ENCODE peak calls at places on chromosomes 3 and 15, in four cellular contexts. Z is LoVo; C is left cardiac atrium; R is stimulated activated CD4-positive, alpha-beta T cell treated with anti-CD3 and anti-CD28 coated beads, Interleukin-1b, Interleukin-23, amount 100 ng/mL, for 1 hour. S is an unnamed sample.

GRCh38 chr15:27826411-27826810 is 272.7 kb downstream of the OCA2 start:
- DNase-seq in R (no peak), C (no peak), Z (no peak), S (no peak)

GRCh38 chr3:29503969-29504368 is 223.1 kb downstream of the RBMS3 start:
- DNase-seq in C (peak; percentile 29), R (no peak), Z (no peak), S (no peak)

GRCh38 chr3:77068808-77069207 is 28.9 kb downstream of the ROBO2 start:
- DNase-seq in R (no peak), Z (no peak), C (no peak), S (no peak)

GRCh38 chr15:100824211-100824610 is 55.4 kb upstream of the ALDH1A3 start:
- DNase-seq in Z (no peak), R (no peak), C (no peak), S (no peak)

GRCh38 chr15:69181419-69181818 is 21.0 kb downstream of the GLCE start:
- DNase-seq in Z (no peak), R (no peak), C (no peak), S (no peak)

GRCh38 chr3:52986938-52987337 is 58.9 kb downstream of the SFMBT1 start:
- DNase-seq in R (no peak), C (no peak), Z (no peak), S (no peak)

GRCh38 chr15:80559320-80559693 is 135.8 kb upstream of the ABHD17C start:
- DNase-seq in C (no peak), Z (no peak), R (no peak), S (no peak)

GRCh38 chr3:12301513-12301912 is 12.6 kb downstream of the PPARG start:
- DNase-seq in R (no peak), Z (no peak), C (no peak), S (no peak)

GRCh38 chr3:101721650-101721917 is 2.8 kb upstream of the CEP97 start:
- DNase-seq in Z (no peak), R (no peak), C (no peak), S (no peak)

GRCh38 chr3:56870436-56870835 is 68.7 kb upstream of the ARHGEF3 start:
- DNase-seq in R (no peak), C (no peak), Z (no peak), S (no peak)

GRCh38 chr3:116905805-116906204 is 196.2 kb downstream of the TUSC7 start:
- DNase-seq in R (no peak), C (no peak), Z (no peak), S (no peak)

GRCh38 chr3:186826978-186827857 is 15.3 kb upstream of the ADIPOQ start:
- DNase-seq in C (peak; percentile 87), R (peak; percentile 62), Z (peak; percentile 93), S (peak; percentile 50)

GRCh38 chr3:171548918-171549317 is 88.7 kb upstream of the TNIK start:
- DNase-seq in R (no peak), C (no peak), Z (no peak), S (no peak)

GRCh38 chr15:64521201-64521600 is 60.8 kb downstream of the ZNF609 start:
- DNase-seq in R (no peak), C (no peak), Z (no peak), S (no peak)

GRCh38 chr3:45706133-45706808 is 17.1 kb downstream of the SACM1L start:
- DNase-seq in Z (no peak), C (no peak), R (no peak), S (no peak)

GRCh38 chr3:188914556-188914955 is 257.2 kb upstream of the TPRG1 start:
- DNase-seq in R (no peak), C (no peak), Z (no peak), S (no peak)

GRCh38 chr15:88898736-88899135 is 3.4 kb upstream of the HAPLN3 start:
- DNase-seq in R (no peak), Z (no peak), C (no peak), S (no peak)

GRCh38 chr3:120302361-120302760 is 17.3 kb upstream of the GPR156 start:
- DNase-seq in Z (no peak), C (peak; percentile 32), R (no peak), S (no peak)

GRCh38 chr3:45906681-45907220 is 20.4 kb downstream of the CCR9 start:
- DNase-seq in C (peak; percentile 29), Z (no peak), R (no peak), S (no peak)

GRCh38 chr3:125220183-125220582 is 7.6 kb upstream of the SLC12A8 start:
- DNase-seq in C (no peak), Z (no peak), R (no peak), S (no peak)

GRCh38 chr3:157786618-157787017 is 283.4 kb upstream of the VEPH1 start:
- DNase-seq in C (no peak), Z (no peak), R (no peak), S (no peak)

GRCh38 chr15:58019503-58020376 is 45.8 kb downstream of the ALDH1A2 start:
- DNase-seq in C (no peak), R (no peak), Z (no peak), S (no peak)

GRCh38 chr3:183884097-183884436 is 613 bp downstream of the PARL start:
- DNase-seq in C (no peak), Z (peak; percentile 6), R (no peak), S (no peak)

GRCh38 chr15:52727825-52728224 is 48.6 kb upstream of the ATOSA start:
- DNase-seq in C (no peak), Z (no peak), R (no peak), S (no peak)

GRCh38 chr3:121111914-121112612 is 204.1 kb downstream of the STXBP5L start:
- DNase-seq in C (no peak), Z (no peak), R (no peak), S (no peak)

GRCh38 chr3:27877122-27878011 is 155.2 kb upstream of the EOMES start:
- DNase-seq in Z (no peak), R (no peak), C (no peak), S (no peak)

GRCh38 chr3:104367000-104367399 is 999.7 kb upstream of the ALCAM start:
- DNase-seq in C (no peak), Z (no peak), R (no peak), S (no peak)

GRCh38 chr3:155325263-155325835 is 31.9 kb upstream of the STRIT1 start:
- DNase-seq in C (no peak), Z (peak; percentile 19), R (no peak), S (no peak)

GRCh38 chr3:58178528-58179234 is 32.1 kb downstream of the DNASE1L3 start:
- DNase-seq in C (no peak), R (no peak), Z (no peak), S (no peak)

GRCh38 chr3:61564405-61565059 is 3.2 kb downstream of the PTPRG start:
- DNase-seq in C (peak; percentile 89), R (no peak), Z (no peak), S (no peak)

GRCh38 chr3:105355355-105356063 is 11.2 kb upstream of the ALCAM start:
- DNase-seq in R (no peak), Z (no peak), C (no peak), S (no peak)

GRCh38 chr3:127822836-127823589 is 698 bp upstream of the MGLL start:
- DNase-seq in Z (no peak), C (peak; percentile 75), R (no peak), S (no peak)

GRCh38 chr3:111989061-111989678 is 9.6 kb upstream of the TAGLN3 start:
- DNase-seq in R (no peak), Z (peak; percentile 61), C (no peak), S (peak; percentile 71)

GRCh38 chr3:132161608-132162007 is 126.8 kb upstream of the CPNE4 start:
- DNase-seq in R (no peak), C (no peak), Z (no peak), S (no peak)

GRCh38 chr3:142319094-142319493 is 93.7 kb upstream of the GK5 start:
- DNase-seq in R (no peak), C (no peak), Z (no peak), S (peak; percentile 9)

GRCh38 chr15:56608993-56609392 is 124.3 kb downstream of the ZNF280D start:
- DNase-seq in Z (no peak), R (no peak), C (no peak), S (no peak)

GRCh38 chr15:52349062-52349700 is 53.6 kb upstream of the MYO5C start:
- DNase-seq in Z (no peak), C (no peak), R (no peak), S (no peak)